ENCODE peak calls at places on chromosomes 6 and 20, in ten cellular contexts. A is ascending aorta; R is GM23338; K is uterus; C is transverse colon; J is GM12878; W is neural progenitor cell; T is astrocyte; O is CD4-positive, CD25-positive, alpha-beta regulatory T cell; V is mesendoderm. M is an unnamed sample. For H3K4me1, the result is how much of the 10 kb centered on the place peaks cover.

GRCh38 chr20:38472513-38473352 is at the start of gene RALGAPB:
- DNase-seq in O (peak), R (peak), V (peak), T (peak), J (peak), K (peak), A (peak), W (peak), C (peak), M (no peak)

GRCh38 chr20:37816003-37816402 is 86.9 kb upstream of the VSTM2L start:
- DNase-seq in A (no peak), T (no peak), J (no peak), C (no peak), R (peak), V (no peak), K (no peak), O (no peak), W (no peak), M (no peak)

GRCh38 chr20:45968081-45968671 is 3.8 kb downstream of the ZNF335 start:
- DNase-seq in T (no peak), A (peak), W (no peak), V (no peak), J (no peak), K (no peak), R (no peak), O (no peak), C (no peak), M (no peak)

GRCh38 chr20:20628314-20628713 is 84.1 kb downstream of the RALGAPA2 start:
- DNase-seq in J (no peak), W (no peak), A (no peak), C (no peak), V (no peak), O (no peak), T (no peak), K (no peak), R (no peak), M (no peak)

GRCh38 chr20:59459586-59459985 is 144.8 kb upstream of the PHACTR3 start:
- DNase-seq in W (no peak), A (no peak), R (no peak), T (no peak), V (no peak), O (no peak), K (no peak), C (no peak), J (no peak), M (no peak)

GRCh38 chr20:16004108-16004854 is 569.0 kb downstream of the KIF16B start:
- DNase-seq in C (no peak), A (no peak), J (no peak), K (no peak), W (peak), R (no peak), O (no peak), V (no peak), T (no peak), M (no peak)

GRCh38 chr20:23132930-23133559 is 46.9 kb upstream of the CD93 start:
- DNase-seq in C (no peak), W (no peak), J (no peak), A (no peak), K (no peak), T (no peak), O (no peak), R (no peak), V (peak), M (no peak)

GRCh38 chr6:116206231-116206903 is 47.5 kb downstream of the TSPYL4 start:
- DNase-seq in J (no peak), K (no peak), C (no peak), R (no peak), V (no peak), O (no peak), A (no peak), W (no peak), T (peak), M (no peak)

GRCh38 chr6:35642471-35643161 is 46.1 kb downstream of the FKBP5 start:
- DNase-seq in T (no peak), C (no peak), A (no peak), O (no peak), K (no peak), V (no peak), W (no peak), J (no peak), R (no peak), M (no peak)
- H3K4me1 ChIP-seq in T (under half), C (under half), A (under half), O (under half), K (under half), V (under half), W (under half), J (under half), R (under half), M (under half)

GRCh38 chr6:4351506-4351852 is 216.1 kb upstream of the ECI2 start:
- DNase-seq in T (no peak), K (no peak), R (no peak), V (no peak), J (no peak), A (no peak), O (no peak), W (no peak), C (no peak), M (no peak)
- H3K4me3 ChIP-seq in T (peak), K (no peak), R (no peak), V (no peak), J (no peak), A (peak), O (no peak), W (no peak), C (no peak), M (peak)

DNA sequence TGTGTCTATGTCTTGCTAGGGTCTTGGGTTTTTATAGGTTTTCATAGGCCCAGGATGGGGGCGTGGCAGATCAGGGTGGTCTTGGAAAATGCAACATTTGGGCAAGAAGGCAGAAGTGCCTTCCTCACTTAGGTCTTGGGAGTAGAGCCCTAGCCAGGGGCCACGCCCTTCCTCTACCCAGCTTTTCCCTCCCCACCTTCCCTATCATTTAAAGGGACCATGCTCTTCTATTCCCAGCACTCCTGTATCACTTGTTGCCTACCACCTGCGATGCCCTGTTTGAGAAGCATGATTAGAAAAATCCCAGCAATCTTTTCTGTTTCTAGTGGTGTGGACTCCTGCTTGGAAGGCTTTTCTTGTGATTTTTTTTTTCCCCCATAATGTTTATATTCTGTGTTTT is 190.6 kb downstream of the JARID2 start:
- DNase-seq in K (no peak), V (no peak), W (no peak), J (no peak), R (no peak), C (no peak), A (no peak), O (no peak), T (no peak), M (no peak)
- H3K4me1 ChIP-seq in K (under half), V (half or more), W (half or more), J (half or more), R (half or more), C (under half), A (under half), O (half or more), T (under half), M (under half)

DNA sequence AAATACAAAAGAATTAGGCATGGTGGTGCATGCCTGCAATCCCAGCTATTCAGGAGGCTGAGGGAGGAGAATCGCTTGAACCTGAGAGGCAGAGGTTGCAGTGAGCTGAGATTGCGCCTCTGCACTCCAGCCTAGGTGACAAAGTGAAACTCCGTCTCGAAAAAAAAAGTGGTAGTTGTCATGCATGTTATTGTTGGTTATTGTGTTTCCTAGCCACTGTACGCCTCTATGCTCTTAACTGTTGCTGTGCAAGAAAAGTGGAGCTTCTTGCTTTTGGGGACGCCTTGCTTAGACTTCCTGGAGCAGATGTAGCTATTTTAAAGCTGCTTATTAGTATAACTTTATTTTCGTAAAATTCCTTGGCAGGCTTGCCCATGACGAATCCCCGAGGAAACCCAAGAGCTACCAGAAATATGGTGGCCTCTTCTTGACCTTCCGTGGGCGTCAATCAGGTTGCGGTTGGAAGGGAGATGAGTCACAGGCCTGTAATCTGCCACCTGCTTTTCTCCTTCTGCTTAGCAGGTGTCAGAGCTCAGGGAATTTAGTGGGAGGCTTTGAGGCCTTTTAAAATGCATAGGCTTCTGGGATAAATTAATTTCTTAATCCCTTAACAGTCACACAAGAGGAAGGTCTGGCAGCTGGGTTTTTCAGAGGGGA is 17.3 kb downstream of the GABRR2 start:
- DNase-seq in R (no peak), C (peak), V (peak), T (peak), O (peak), K (peak), J (peak), W (peak), A (peak), M (no peak)
- H3K4me3 ChIP-seq in R (no peak), C (no peak), V (no peak), T (no peak), O (peak), K (no peak), J (peak), W (no peak), A (no peak), M (no peak)

DNA sequence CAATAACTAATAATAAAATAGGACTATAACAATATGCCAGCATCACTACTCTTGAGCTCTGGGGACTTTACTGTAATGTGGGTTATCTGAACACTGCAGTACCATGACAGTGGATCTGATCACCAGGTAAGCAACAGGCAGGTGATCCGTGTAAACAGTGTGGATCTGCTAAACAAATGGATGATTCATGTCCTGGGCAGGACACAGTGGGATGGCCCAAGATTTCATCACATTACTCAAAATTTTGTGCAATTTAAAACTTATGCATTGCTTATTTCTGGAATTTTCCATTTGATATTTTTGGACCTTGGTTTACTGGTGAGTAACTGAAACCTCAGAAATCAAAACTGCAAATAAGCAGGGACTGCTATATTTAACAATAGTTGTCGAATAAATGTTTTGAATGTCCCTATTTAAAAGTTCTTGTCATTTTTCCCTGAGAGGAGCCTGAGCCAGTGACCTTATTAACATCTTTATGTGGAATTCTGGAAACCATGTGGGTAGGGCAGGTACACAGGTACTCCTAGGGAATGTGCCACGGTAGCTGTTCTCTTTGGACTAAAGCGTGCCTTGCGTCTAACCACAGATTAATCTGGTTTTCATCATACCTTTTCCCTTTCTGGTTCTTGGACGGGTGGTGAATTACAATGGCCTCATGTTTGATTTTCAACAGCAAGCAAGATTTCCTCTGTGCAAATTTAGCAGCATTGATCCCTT is 214.5 kb upstream of the SASH1 start:
- DNase-seq in V (no peak), A (no peak), C (no peak), T (no peak), O (no peak), W (no peak), R (no peak), J (no peak), K (no peak), M (no peak)
- H3K4me1 ChIP-seq in V (under half), A (under half), C (under half), T (under half), O (under half), W (under half), R (under half), J (under half), K (under half), M (under half)

GRCh38 chr6:147666254-147666653 is 157.8 kb downstream of the SAMD5 start:
- DNase-seq in V (no peak), R (no peak), O (no peak), J (no peak), C (no peak), K (no peak), W (peak), A (no peak), T (no peak), M (no peak)

GRCh38 chr6:147664092-147664491 is 155.6 kb downstream of the SAMD5 start:
- DNase-seq in R (no peak), T (no peak), C (no peak), O (no peak), A (no peak), V (peak), J (no peak), K (no peak), W (no peak), M (no peak)

GRCh38 chr6:147662639-147663038 is 154.1 kb downstream of the SAMD5 start:
- DNase-seq in T (no peak), O (no peak), J (no peak), W (no peak), V (no peak), R (no peak), K (no peak), C (no peak), A (no peak), M (no peak)

GRCh38 chr6:147660334-147661311 is 152.1 kb downstream of the SAMD5 start:
- DNase-seq in R (peak), K (no peak), W (no peak), T (no peak), A (no peak), J (no peak), O (no peak), V (no peak), C (no peak), M (no peak)
- H3K4me3 ChIP-seq in R (no peak), K (no peak), W (no peak), T (no peak), A (no peak), J (no peak), O (no peak), V (no peak), C (no peak), M (no peak)